ENCODE peak calls at places on chromosome 5, in five cellular contexts. X is cardiac muscle cell; N is stimulated activated CD4-positive, alpha-beta T cell treated with anti-CD3 and anti-CD28 coated beads, Interleukin-2, amount 100 ng/mL, for 48 hours; L is M059J; K is progenitor cell of endocrine pancreas. A is an unnamed sample.

GRCh38 chr5:180908400-180908799 is 9.4 kb downstream of the BTNL8 start:
- DNase-seq in X (no peak), L (no peak), K (no peak), N (no peak), A (no peak)

GRCh38 chr5:169147542-169147941 is 153.4 kb downstream of the SLIT3 start:
- DNase-seq in L (no peak), N (no peak), K (no peak), X (no peak), A (no peak)

GRCh38 chr5:144247131-144247530 is 76.5 kb downstream of the KCTD16 start:
- DNase-seq in N (no peak), L (peak), K (no peak), X (peak), A (no peak)

GRCh38 chr5:179906795-179907569 is 715 bp downstream of the TBC1D9B start:
- DNase-seq in K (peak), N (no peak), X (peak), L (peak), A (peak)

GRCh38 chr5:122053181-122054109 is 24.6 kb downstream of the LOX start:
- DNase-seq in L (peak), X (peak), N (no peak), K (no peak), A (no peak)

GRCh38 chr5:6634327-6634713 is 1.1 kb downstream of the SRD5A1 start:
- DNase-seq in L (peak), K (no peak), X (no peak), N (no peak), A (no peak)

GRCh38 chr5:158233735-158234322 is 374.9 kb upstream of the CLINT1 start:
- DNase-seq in L (no peak), K (no peak), X (no peak), N (no peak), A (no peak)

GRCh38 chr5:32639943-32640342 is 54.6 kb downstream of the SUB1 start:
- DNase-seq in L (peak), K (no peak), N (no peak), X (no peak), A (no peak)

GRCh38 chr5:61274561-61274960 is 57.5 kb upstream of the ZSWIM6 start:
- DNase-seq in X (no peak), L (no peak), N (no peak), K (no peak), A (no peak)

GRCh38 chr5:87850843-87851242 is 417.8 kb downstream of the TMEM161B start:
- DNase-seq in X (no peak), N (no peak), K (no peak), L (peak), A (peak)

GRCh38 chr5:20109326-20109725 is 121.3 kb upstream of the CDH18 start:
- DNase-seq in X (no peak), N (no peak), L (no peak), K (no peak), A (peak)

GRCh38 chr5:149749481-149750365 is 19.6 kb downstream of the PPARGC1B start:
- DNase-seq in N (no peak), L (peak), K (no peak), X (no peak), A (no peak)

GRCh38 chr5:139378101-139378825 is 4.8 kb downstream of the SLC23A1 start:
- DNase-seq in X (no peak), L (no peak), K (no peak), N (no peak), A (no peak)

GRCh38 chr5:109907751-109908150 is 218.0 kb downstream of the MAN2A1 start:
- DNase-seq in K (no peak), L (peak), X (no peak), N (no peak), A (no peak)

GRCh38 chr5:148397968-148398595 is 14.3 kb downstream of the FBXO38 start:
- DNase-seq in N (no peak), L (no peak), K (no peak), X (no peak), A (peak)

GRCh38 chr5:133844836-133845235 is 123.6 kb downstream of the C5orf15 start:
- DNase-seq in L (peak), K (no peak), N (no peak), X (no peak), A (no peak)

GRCh38 chr5:4994994-4995393 is 145.1 kb upstream of the ADAMTS16 start:
- DNase-seq in K (no peak), N (no peak), X (no peak), L (peak), A (no peak)